ENCODE peak calls at places on chromosomes 13 and 19, in six cellular contexts. B is mesenchymal stem cell, X is H1, U is neuronal stem cell, F is mesendoderm, T is H9. S is an unnamed sample.

GRCh38 chr13:40345654-40346372 is 320.6 kb downstream of the FOXO1 start:
- DNase-seq in F (peak; percentile 20), X (no peak), U (no peak), T (peak; percentile 46), B (no peak), S (no peak)

GRCh38 chr19:2540251-2540645 is 64.3 kb downstream of the GADD45B start:
- DNase-seq in F (no peak), X (no peak), B (no peak), T (no peak), U (no peak), S (no peak)

GRCh38 chr13:111429064-111429558 is 108.7 kb downstream of the TEX29 start:
- DNase-seq in B (peak; percentile 4), X (no peak), T (peak; percentile 82), F (peak; percentile 71), U (peak; percentile 37), S (peak; percentile 18)

GRCh38 chr13:41645313-41645712 is 188.0 kb downstream of the RGCC start:
- DNase-seq in F (no peak), X (no peak), B (peak; percentile 72), T (no peak), U (no peak), S (peak; percentile 90)

GRCh38 chr19:30361721-30362120 is 10.5 kb upstream of the ZNF536 start:
- DNase-seq in F (no peak), T (no peak), B (no peak), U (no peak), X (no peak), S (no peak)

GRCh38 chr13:75901509-75901908 is 265.4 kb downstream of the LMO7 start:
- DNase-seq in F (no peak), U (no peak), B (peak; percentile 6), T (no peak), X (no peak), S (no peak)

GRCh38 chr13:101309014-101309619 is 107.2 kb downstream of the NALCN start:
- DNase-seq in U (no peak), T (no peak), F (no peak), B (no peak), X (no peak), S (peak; percentile 46)

GRCh38 chr19:3737487-3738205 is 23.8 kb downstream of the APBA3 start:
- DNase-seq in T (no peak), B (no peak), U (no peak), F (no peak), X (no peak), S (no peak)

GRCh38 chr19:40217027-40217810 is 965 bp downstream of the TTC9B start:
- DNase-seq in X (peak; percentile 39), U (no peak), B (no peak), F (peak; percentile 50), T (peak; percentile 87), S (no peak)

GRCh38 chr19:33332248-33332647 is 29.9 kb upstream of the CEBPA start:
- DNase-seq in U (no peak), B (no peak), X (no peak), T (no peak), F (no peak), S (no peak)

GRCh38 chr19:48445256-48445605 is 552 bp upstream of the GRWD1 start:
- DNase-seq in B (peak; percentile 91), F (peak; percentile 79), U (no peak), X (no peak), T (peak; percentile 62), S (peak; percentile 94)

GRCh38 chr19:48443731-48444128 is 2.1 kb upstream of the GRWD1 start:
- DNase-seq in T (no peak), X (no peak), B (no peak), U (no peak), F (no peak), S (no peak)

GRCh38 chr19:48445606-48446481 is at the start of gene GRWD1:
- DNase-seq in X (peak; percentile 90), U (peak; percentile 93), T (peak; percentile 95), F (peak; percentile 99), B (peak; percentile 98), S (peak; percentile 94)

GRCh38 chr19:48444129-48444932 is 1.5 kb upstream of the GRWD1 start:
- DNase-seq in U (no peak), X (no peak), B (no peak), T (peak; percentile 41), F (no peak), S (no peak)

GRCh38 chr19:48444933-48445194 is 919 bp upstream of the GRWD1 start:
- DNase-seq in U (no peak), F (no peak), X (no peak), T (no peak), B (peak; percentile 14), S (no peak)
- H4K8ac ChIP-seq in U (no peak overlapping the region), F (no peak overlapping the region), X (no peak overlapping the region), T (no peak overlapping the region), B (no peak overlapping the region), S (peak overlapping the region; percentile 67)

GRCh38 chr13:113123226-113124150 is 889 bp downstream of the F10 start:
- DNase-seq in X (no peak), B (no peak), U (no peak), F (peak; percentile 34), T (peak; percentile 41), S (no peak)
- H3K9ac ChIP-seq in X (no peak overlapping the region), B (peak overlapping the region; percentile 60), U (peak overlapping the region; percentile 53), F (peak overlapping the region; percentile 32), T (no peak overlapping the region), S (peak overlapping the region; percentile 26)

GRCh38 chr13:43953370-43953769 is 73.7 kb downstream of the LACC1 start:
- DNase-seq in F (peak; percentile 10), T (no peak), B (no peak), X (no peak), U (no peak), S (no peak)
- H4K8ac ChIP-seq in F (no peak overlapping the region), T (no peak overlapping the region), B (no peak overlapping the region), X (no peak overlapping the region), U (no peak overlapping the region), S (no peak overlapping the region)

GRCh38 chr19:19630062-19630414 is 2.0 kb upstream of the LPAR2 start:
- DNase-seq in B (no peak), T (no peak), X (no peak), F (no peak), U (no peak), S (no peak)

GRCh38 chr19:19627442-19627715 is 641 bp downstream of the LPAR2 start:
- DNase-seq in X (no peak), T (no peak), U (no peak), F (no peak), B (no peak), S (no peak)

GRCh38 chr19:19630426-19630825 is 2.4 kb upstream of the LPAR2 start:
- DNase-seq in T (no peak), X (no peak), F (no peak), B (no peak), U (no peak), S (no peak)

GRCh38 chr19:19627716-19628498 is at the start of gene LPAR2:
- DNase-seq in X (no peak), F (peak; percentile 81), T (peak; percentile 78), B (no peak), U (peak; percentile 46), S (no peak)

GRCh38 chr19:19628499-19629134 is 597 bp upstream of the LPAR2 start:
- DNase-seq in B (peak; percentile 54), F (peak; percentile 93), X (peak; percentile 73), U (peak; percentile 79), T (peak; percentile 95), S (peak; percentile 48)
- H3K9ac ChIP-seq in B (no peak overlapping the region), F (peak overlapping the region; percentile 90), X (peak overlapping the region; percentile 41), U (peak overlapping the region; percentile 96), T (peak overlapping the region; percentile 12), S (no peak overlapping the region)

S was measured in IMR-90.